ENCODE peak calls at places on chromosomes 5 and 9, in five cellular contexts. I, G, L, R and E are unnamed samples.

GRCh38 chr9:93582115-93582514 is 5.7 kb downstream of the PHF2 start:
- DNase-seq in I (no peak), G (no peak), L (peak; percentile 13), R (no peak), E (no peak)

GRCh38 chr5:61148516-61148915 is 13.8 kb downstream of the SMIM15 start:
- DNase-seq in I (no peak), G (no peak), L (no peak), R (no peak), E (no peak)

GRCh38 chr5:17381926-17382325 is 116.1 kb upstream of the TAF11L2 start:
- DNase-seq in I (no peak), G (no peak), L (no peak), R (no peak), E (no peak)

GRCh38 chr5:138632900-138633489 is 57.8 kb upstream of the HSPA9 start:
- DNase-seq in I (peak; percentile 76), G (peak; percentile 41), L (no peak), R (peak; percentile 75), E (no peak)

GRCh38 chr5:9441610-9442009 is 104.3 kb downstream of the SEMA5A start:
- DNase-seq in I (no peak), G (no peak), L (no peak), R (no peak), E (no peak)

GRCh38 chr5:114010362-114010761 is 351.5 kb upstream of the KCNN2 start:
- DNase-seq in I (no peak), G (no peak), L (no peak), R (peak; percentile 96), E (no peak)

GRCh38 chr9:101366038-101366756 is 18.6 kb downstream of the BAAT start:
- DNase-seq in I (no peak), G (no peak), L (no peak), R (peak; percentile 56), E (no peak)

GRCh38 chr5:160961761-160962160 is 109.8 kb upstream of the ATP10B start:
- DNase-seq in I (no peak), G (no peak), L (no peak), R (no peak), E (no peak)

DNA sequence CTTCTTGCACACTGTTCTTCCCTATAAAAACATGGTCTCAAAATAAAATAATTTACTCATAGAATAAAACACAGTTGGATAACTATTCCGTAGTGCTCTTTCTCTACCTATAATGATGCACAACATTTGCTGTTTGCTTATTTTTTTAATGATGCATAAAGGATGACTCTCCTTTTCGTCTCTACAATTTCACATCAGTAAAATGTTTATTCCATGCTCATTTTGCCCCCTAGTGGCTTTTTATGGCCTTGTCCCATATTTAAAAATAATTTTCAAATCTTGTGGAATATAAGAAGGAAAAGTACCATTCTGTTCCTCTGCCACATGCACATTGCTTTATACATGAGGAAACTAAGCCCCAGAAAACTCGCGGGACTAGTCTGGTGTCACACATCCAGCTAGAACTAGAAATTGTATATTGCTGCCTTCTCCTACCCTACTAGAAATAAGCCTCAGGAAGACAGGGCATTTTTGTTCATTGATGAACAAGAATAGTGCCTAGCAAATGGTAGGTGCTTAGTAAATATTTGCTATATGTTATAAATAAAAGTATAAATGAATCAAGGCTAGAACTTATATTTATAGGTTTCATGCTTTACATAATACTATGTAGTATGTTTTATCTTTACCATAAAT is 12.7 kb downstream of the KCTD16 start:
- DNase-seq in I (no peak), G (no peak), L (no peak), R (peak; percentile 56), E (no peak)
- TF ChIP-seq CTCF in I (peak; percentile 55), G (peak; percentile 72), L (peak; percentile 33), R (peak; percentile 72), E (peak; percentile 70)

DNA sequence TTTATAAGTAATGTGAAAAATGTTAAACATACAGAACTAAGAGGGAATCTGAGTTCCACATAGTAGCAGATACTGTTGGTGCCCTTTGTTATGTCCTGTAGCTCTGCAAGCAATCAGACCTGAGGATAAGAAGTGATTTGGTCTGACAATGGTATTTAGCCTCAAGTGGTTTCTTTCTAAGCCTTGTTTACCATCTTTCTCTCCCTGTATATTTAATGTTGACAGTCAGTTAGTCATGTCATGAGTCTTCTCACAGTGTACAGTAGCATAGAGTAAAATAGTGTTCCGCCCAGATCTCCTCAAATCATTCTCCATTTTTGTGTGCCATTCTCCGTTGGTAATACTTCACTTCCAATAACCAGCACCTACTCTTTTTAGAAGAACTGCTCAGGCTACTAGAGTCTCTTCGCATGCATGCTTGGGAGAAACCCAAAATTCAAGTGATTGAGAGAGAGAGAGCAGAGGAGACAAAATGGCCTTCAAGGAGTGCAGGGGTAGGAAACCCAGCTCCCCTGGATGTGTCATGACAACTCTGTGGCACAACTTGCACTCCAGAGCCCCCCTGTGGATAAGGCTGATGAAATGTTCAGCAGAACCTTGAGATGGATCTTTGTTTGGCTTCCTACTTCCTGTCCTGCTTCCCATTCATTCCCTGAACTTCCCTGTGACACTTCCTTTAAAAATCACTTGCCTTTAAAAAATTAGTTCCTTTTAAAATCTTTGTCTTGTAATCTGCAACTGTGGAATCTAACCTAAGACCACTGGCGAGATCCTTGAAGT is 129.2 kb upstream of the FST start:
- DNase-seq in I (no peak), G (no peak), L (no peak), R (no peak), E (no peak)
- TF ChIP-seq CTCF in I (peak; percentile 13), G (no peak), L (no peak), R (no peak), E (no peak)

GRCh38 chr5:173640166-173640804 is 23.8 kb upstream of the BOD1 start:
- DNase-seq in I (peak; percentile 4), G (no peak), L (no peak), R (no peak), E (no peak)
- TF ChIP-seq CTCF in I (no peak), G (no peak), L (no peak), R (no peak), E (no peak)

GRCh38 chr9:91678807-91679206 is 255.2 kb upstream of the NFIL3 start:
- DNase-seq in I (peak; percentile 55), G (no peak), L (no peak), R (no peak), E (no peak)

GRCh38 chr9:91677354-91677753 is 253.7 kb upstream of the NFIL3 start:
- DNase-seq in I (no peak), G (no peak), L (no peak), R (peak; percentile 17), E (no peak)

GRCh38 chr9:91677822-91678221 is 254.2 kb upstream of the NFIL3 start:
- DNase-seq in I (no peak), G (no peak), L (no peak), R (no peak), E (no peak)

GRCh38 chr9:91680129-91680528 is 256.5 kb upstream of the NFIL3 start:
- DNase-seq in I (no peak), G (no peak), L (no peak), R (peak; percentile 67), E (no peak)

DNA sequence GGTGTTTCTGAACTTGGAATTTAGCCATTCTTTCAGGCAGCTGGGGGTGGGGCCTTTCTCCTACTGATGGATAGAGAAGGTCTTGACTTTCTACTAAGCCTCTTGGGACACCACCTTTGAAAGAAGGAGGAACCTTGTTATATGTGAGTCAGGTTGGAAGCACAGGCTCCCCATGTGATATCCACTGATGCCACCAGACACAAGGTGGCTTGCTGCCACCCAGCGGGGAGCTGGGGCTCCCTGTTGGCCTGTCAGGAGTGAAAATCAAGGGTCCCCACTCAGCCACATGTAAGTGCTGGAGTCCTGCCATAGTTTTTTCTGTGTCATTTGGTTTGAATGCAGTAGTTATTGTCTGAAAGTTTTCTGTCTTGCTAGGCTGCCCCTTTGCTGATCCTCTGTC is 252.4 kb upstream of the NFIL3 start:
- DNase-seq in I (peak; percentile 46), G (no peak), L (no peak), R (peak; percentile 44), E (no peak)
- TF ChIP-seq CTCF in I (peak; percentile 40), G (peak; percentile 63), L (no peak), R (no peak), E (peak; percentile 61)

DNA sequence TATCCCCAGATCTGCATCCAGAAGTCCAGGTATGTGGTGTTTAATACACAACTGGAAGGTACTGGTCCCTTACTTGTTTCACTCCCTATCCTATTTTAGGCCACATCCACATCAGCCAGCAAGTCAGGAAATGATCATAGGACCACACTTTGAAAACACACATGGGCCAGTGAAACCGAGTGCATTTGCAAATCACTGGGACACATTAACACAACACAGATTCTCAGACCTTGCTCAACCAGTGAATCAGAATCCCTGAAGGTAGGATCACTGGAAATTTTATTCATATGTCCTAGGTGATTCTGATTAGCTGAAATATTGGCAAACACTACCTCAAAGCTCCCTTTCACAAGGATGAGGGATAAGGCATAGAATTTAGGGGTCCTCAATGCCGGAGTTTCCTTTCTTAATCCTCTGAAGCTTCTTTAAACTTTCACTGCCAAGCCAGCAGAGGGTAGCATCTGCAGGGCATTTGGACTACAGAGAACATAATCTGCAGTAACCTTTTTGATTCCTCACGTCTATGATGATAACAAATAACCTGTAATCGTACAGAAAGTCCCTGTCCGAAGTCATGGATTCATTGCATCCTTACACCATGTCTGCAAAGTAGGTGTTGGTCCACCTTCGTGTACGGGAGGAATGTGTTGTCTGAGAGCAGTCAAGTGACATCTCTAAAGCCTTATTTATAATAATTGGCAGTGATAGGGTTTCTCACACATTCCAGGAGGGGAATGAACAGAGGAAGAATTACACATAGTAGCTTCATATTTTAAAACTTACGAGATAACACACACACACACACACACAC is 11.0 kb upstream of the ABLIM3 start:
- DNase-seq in I (no peak), G (no peak), L (no peak), R (no peak), E (no peak)
- TF ChIP-seq CTCF in I (no peak), G (peak; percentile 76), L (no peak), R (peak; percentile 71), E (no peak)